ENCODE peak calls at places on chromosomes 4 and X, in six cellular contexts. U, F, I, N, H and L are unnamed samples.

GRCh38 chr4:139484861-139485311 is 31.0 kb downstream of the RAB33B start:
- DNase-seq in N (no peak), I (no peak), H (no peak), U (no peak), F (no peak), L (no peak)

GRCh38 chr4:135941671-135942070 is 1590.6 kb downstream of the PCDH18 start:
- DNase-seq in I (no peak), U (no peak), N (no peak), F (no peak), H (no peak), L (no peak)

GRCh38 chrX:5399403-5399802 is 829.3 kb downstream of the NLGN4X start:
- DNase-seq in U (no peak), H (no peak), N (no peak), I (no peak), F (no peak), L (no peak)

GRCh38 chrX:110241816-110242215 is 76.1 kb downstream of the AMMECR1 start:
- DNase-seq in N (no peak), H (no peak), U (no peak), F (no peak), I (no peak), L (no peak)

GRCh38 chrX:112043997-112044396 is 38.6 kb downstream of the TRPC5 start:
- DNase-seq in F (no peak), H (no peak), I (no peak), U (no peak), N (peak), L (no peak)

GRCh38 chr4:168796362-168797106 is 213.5 kb downstream of the CBR4 start:
- DNase-seq in I (no peak), U (no peak), H (no peak), F (no peak), N (no peak), L (no peak)

GRCh38 chr4:1777822-1778641 is 15.1 kb upstream of the FGFR3 start:
- DNase-seq in F (no peak), H (no peak), N (peak), U (no peak), I (no peak), L (no peak)

GRCh38 chr4:73662709-73663546 is 42.7 kb upstream of the RASSF6 start:
- DNase-seq in F (no peak), I (no peak), H (no peak), N (peak), U (no peak), L (peak)

GRCh38 chrX:148664171-148664570 is 163.8 kb downstream of the AFF2 start:
- DNase-seq in U (no peak), N (no peak), F (no peak), H (no peak), I (no peak), L (no peak)

GRCh38 chr4:68372588-68372987 is 22.7 kb upstream of the YTHDC1 start:
- DNase-seq in H (no peak), N (no peak), U (no peak), F (no peak), I (no peak), L (no peak)

GRCh38 chr4:7389719-7390118 is 45.0 kb downstream of the PSAPL1 start:
- DNase-seq in N (peak), U (no peak), I (no peak), H (no peak), F (no peak), L (no peak)

GRCh38 chrX:87397103-87397886 is 120.3 kb upstream of the KLHL4 start:
- DNase-seq in N (no peak), U (no peak), I (no peak), F (no peak), H (no peak), L (no peak)

GRCh38 chr4:128427832-128428366 is 140.3 kb upstream of the PGRMC2 start:
- DNase-seq in H (no peak), I (no peak), N (peak), U (no peak), F (peak), L (no peak)

GRCh38 chrX:153445856-153446635 is at the start of gene TREX2:
- DNase-seq in N (no peak), H (no peak), I (no peak), F (no peak), U (no peak), L (no peak)

GRCh38 chr4:164446516-164446915 is 307.4 kb upstream of the SMIM31 start:
- DNase-seq in F (no peak), N (no peak), I (no peak), U (no peak), H (no peak), L (no peak)

GRCh38 chr4:148184922-148185321 is 257.3 kb downstream of the NR3C2 start:
- DNase-seq in I (no peak), N (no peak), F (no peak), U (no peak), H (no peak), L (no peak)

GRCh38 chr4:5511791-5512190 is 196.6 kb downstream of the EVC2 start:
- DNase-seq in H (no peak), I (no peak), N (no peak), F (no peak), U (no peak), L (no peak)

GRCh38 chr4:75831856-75832405 is 70.3 kb downstream of the PPEF2 start:
- DNase-seq in U (no peak), H (no peak), F (no peak), I (no peak), N (peak), L (no peak)

GRCh38 chr4:74545488-74545887 is 100.6 kb downstream of the AREG start:
- DNase-seq in U (no peak), F (no peak), I (no peak), H (no peak), N (no peak), L (no peak)

GRCh38 chr4:152247271-152247975 is 288.5 kb downstream of the FBXW7 start:
- DNase-seq in I (no peak), H (no peak), N (no peak), F (no peak), U (no peak), L (no peak)

GRCh38 chr4:184979461-184980124 is 38.7 kb upstream of the HELT start:
- DNase-seq in I (no peak), N (no peak), F (no peak), U (no peak), H (no peak), L (no peak)

GRCh38 chr4:122798101-122798500 is 28.5 kb upstream of the FGF2 start:
- DNase-seq in I (no peak), H (no peak), N (peak), U (no peak), F (no peak), L (no peak)

GRCh38 chrX:13756381-13756780 is 21.8 kb downstream of the OFD1 start:
- DNase-seq in U (no peak), H (no peak), F (no peak), N (no peak), I (no peak), L (no peak)

GRCh38 chrX:1336331-1337143 is at the start of gene IL3RA:
- DNase-seq in N (no peak), H (no peak), I (no peak), F (peak), U (no peak), L (no peak)

GRCh38 chr4:100008048-100008447 is 58.0 kb upstream of the H2AZ1 start:
- DNase-seq in U (no peak), H (no peak), N (no peak), F (no peak), I (no peak), L (no peak)

GRCh38 chr4:177051473-177052060 is 258.1 kb upstream of the NEIL3 start:
- DNase-seq in H (no peak), F (no peak), N (peak), I (no peak), U (no peak), L (peak)

GRCh38 chrX:9678215-9678980 is 87.2 kb downstream of the GPR143 start:
- DNase-seq in U (no peak), N (no peak), F (no peak), H (no peak), I (no peak), L (no peak)

GRCh38 chr4:67713531-67714247 is 12.7 kb upstream of the UBA6 start:
- DNase-seq in H (no peak), F (no peak), I (no peak), U (no peak), N (no peak), L (no peak)

GRCh38 chr4:142402156-142402555 is 443.9 kb downstream of the INPP4B start:
- DNase-seq in F (no peak), U (no peak), N (no peak), I (no peak), H (no peak), L (no peak)

GRCh38 chr4:6230827-6231662 is 30.7 kb upstream of the JAKMIP1 start:
- DNase-seq in I (no peak), F (no peak), N (no peak), H (no peak), U (no peak), L (no peak)

GRCh38 chrX:17597836-17598434 is 139.4 kb upstream of the SCML1 start:
- DNase-seq in H (no peak), U (no peak), F (peak), I (no peak), N (no peak), L (no peak)

GRCh38 chr4:127623755-127624087 is 9.0 kb upstream of the INTU start:
- DNase-seq in H (no peak), F (no peak), I (no peak), U (no peak), N (no peak), L (no peak)

GRCh38 chrX:31293409-31293808 is 221.6 kb upstream of the FTHL17 start:
- DNase-seq in H (no peak), U (no peak), I (no peak), N (no peak), F (no peak), L (no peak)

GRCh38 chr4:35934370-35934981 is 309.8 kb downstream of the ARAP2 start:
- DNase-seq in I (no peak), N (peak), H (no peak), U (no peak), F (no peak), L (no peak)

GRCh38 chr4:176376032-176376614 is 56.4 kb downstream of the SPCS3 start:
- DNase-seq in N (peak), H (no peak), F (no peak), U (no peak), I (no peak), L (no peak)

GRCh38 chr4:153912296-153912695 is 123.4 kb upstream of the SFRP2 start:
- DNase-seq in U (no peak), N (no peak), H (no peak), I (no peak), F (no peak), L (no peak)

GRCh38 chr4:96524311-96524875 is 684.5 kb downstream of the PDHA2 start:
- DNase-seq in I (no peak), U (no peak), N (no peak), H (no peak), F (no peak), L (no peak)